ENCODE peak calls at places on chromosomes 6 and 20, in seven cellular contexts. A is GM13976; O is activated T-cell treated with anti-CD3 and anti-CD28 coated beads, Interleukin-2, amount 50 U/mL, for 72 hours; Z is natural killer cell; W is activated naive CD4-positive, alpha-beta T cell treated with anti-CD3 and anti-CD28 coated beads, Interleukin-2, amount 50 U/mL, for 72 hours; F is NCI-H2029; H is activated B cell treated with CpG ODN at 0.5 μM for 24 hours. E is an unnamed sample.

GRCh38 chr20:44023515-44024371 is 109.1 kb downstream of the TOX2 start:
- DNase-seq in A (no peak), O (no peak), Z (no peak), W (no peak), F (no peak), H (no peak), E (no peak)

GRCh38 chr6:143697401-143697800 is 19.6 kb downstream of the PHACTR2 start:
- DNase-seq in A (no peak), O (no peak), Z (no peak), W (no peak), F (no peak), H (no peak), E (no peak)

GRCh38 chr6:159068904-159069578 is 24.2 kb upstream of the TAGAP start:
- DNase-seq in A (no peak), O (no peak), Z (no peak), W (no peak), F (no peak), H (no peak), E (no peak)

GRCh38 chr20:32088759-32089158 is 20.8 kb upstream of the TM9SF4 start:
- DNase-seq in A (no peak), O (no peak), Z (no peak), W (no peak), F (no peak), H (no peak), E (no peak)

GRCh38 chr6:6005467-6006427 is 978 bp downstream of the NRN1 start:
- DNase-seq in A (no peak), O (no peak), Z (no peak), W (no peak), F (peak), H (no peak), E (no peak)

GRCh38 chr6:143068001-143068400 is 7.3 kb downstream of the AIG1 start:
- DNase-seq in A (no peak), O (no peak), Z (no peak), W (no peak), F (no peak), H (no peak), E (no peak)

GRCh38 chr6:26651382-26651781 is 8.2 kb downstream of the ZNF322 start:
- DNase-seq in A (no peak), O (no peak), Z (no peak), W (no peak), F (no peak), H (no peak), E (no peak)

GRCh38 chr6:118284736-118285360 is 263.2 kb upstream of the PLN start:
- DNase-seq in A (no peak), O (no peak), Z (no peak), W (no peak), F (no peak), H (no peak), E (no peak)

GRCh38 chr6:23483896-23484295 is 642.1 kb upstream of the NRSN1 start:
- DNase-seq in A (no peak), O (no peak), Z (no peak), W (no peak), F (no peak), H (no peak), E (no peak)

GRCh38 chr20:32639284-32639683 is 34.5 kb downstream of the C20orf203 start:
- DNase-seq in A (no peak), O (no peak), Z (no peak), W (no peak), F (no peak), H (no peak), E (no peak)

GRCh38 chr6:34982424-34982852 is 93.4 kb downstream of the ANKS1A start:
- DNase-seq in A (peak), O (no peak), Z (no peak), W (no peak), F (no peak), H (no peak), E (peak)

GRCh38 chr20:57388953-57389694 is 2.1 kb upstream of the RBM38 start:
- DNase-seq in A (peak), O (peak), Z (peak), W (no peak), F (peak), H (peak), E (peak)

GRCh38 chr6:85472744-85473143 is 22.9 kb downstream of the NT5E start:
- DNase-seq in A (no peak), O (no peak), Z (no peak), W (no peak), F (no peak), H (no peak), E (no peak)

GRCh38 chr6:4593891-4594445 is 182.2 kb upstream of the CDYL start:
- DNase-seq in A (no peak), O (no peak), Z (no peak), W (no peak), F (no peak), H (no peak), E (no peak)

GRCh38 chr20:57596998-57597939 is 23.0 kb downstream of the ZBP1 start:
- DNase-seq in A (peak), O (peak), Z (peak), W (peak), F (peak), H (peak), E (peak)

GRCh38 chr6:165931675-165932074 is 236.0 kb downstream of the TBXT start:
- DNase-seq in A (no peak), O (no peak), Z (no peak), W (no peak), F (no peak), H (no peak), E (no peak)

GRCh38 chr6:34423254-34423653 is 2.6 kb downstream of the RPS10 start:
- DNase-seq in A (no peak), O (no peak), Z (no peak), W (no peak), F (no peak), H (no peak), E (no peak)

GRCh38 chr20:46220808-46221207 is 87.5 kb downstream of the CDH22 start:
- DNase-seq in A (no peak), O (no peak), Z (no peak), W (no peak), F (peak), H (no peak), E (no peak)

GRCh38 chr6:53805016-53805415 is 10.2 kb downstream of the LRRC1 start:
- DNase-seq in A (no peak), O (no peak), Z (no peak), W (no peak), F (no peak), H (no peak), E (no peak)

GRCh38 chr20:17837179-17837578 is 131.4 kb downstream of the SNX5 start:
- DNase-seq in A (no peak), O (no peak), Z (no peak), W (no peak), F (no peak), H (no peak), E (no peak)

GRCh38 chr6:11729083-11729482 is 49.5 kb downstream of the ADTRP start:
- DNase-seq in A (no peak), O (peak), Z (no peak), W (peak), F (no peak), H (no peak), E (no peak)